ENCODE peak calls at places on chromosomes 11 and 22, in six cellular contexts. M, I, K, R, W and B are unnamed samples.

GRCh38 chr22:38460367-38460952 is 5.5 kb upstream of the KCNJ4 start:
- DNase-seq in M (no peak), I (no peak), K (no peak), R (no peak), W (no peak), B (no peak)

GRCh38 chr11:85823816-85824215 is 12.9 kb upstream of the SYTL2 start:
- DNase-seq in M (no peak), I (no peak), K (no peak), R (no peak), W (peak), B (no peak)

GRCh38 chr11:83195176-83195531 is 1.6 kb downstream of the ANKRD42 start:
- DNase-seq in M (no peak), I (no peak), K (no peak), R (no peak), W (no peak), B (no peak)

GRCh38 chr11:70341881-70342429 is 56.4 kb upstream of the CTTN start:
- DNase-seq in M (no peak), I (no peak), K (no peak), R (no peak), W (no peak), B (no peak)

GRCh38 chr22:39242809-39243442 is 1.9 kb downstream of the PDGFB start:
- DNase-seq in M (peak), I (no peak), K (peak), R (no peak), W (no peak), B (no peak)

GRCh38 chr11:93537767-93538261 is 5.4 kb downstream of the SMCO4 start:
- DNase-seq in M (no peak), I (no peak), K (peak), R (peak), W (peak), B (no peak)

GRCh38 chr11:79353706-79354105 is 87.1 kb downstream of the TENM4 start:
- DNase-seq in M (no peak), I (no peak), K (no peak), R (no peak), W (peak), B (no peak)

GRCh38 chr11:13209379-13209778 is 68.2 kb upstream of the BMAL1 start:
- DNase-seq in M (no peak), I (no peak), K (no peak), R (no peak), W (no peak), B (no peak)

GRCh38 chr11:124762624-124763155 is 600 bp upstream of the ESAM start:
- DNase-seq in M (no peak), I (no peak), K (peak), R (no peak), W (no peak), B (no peak)

GRCh38 chr11:131897976-131898375 is 527.6 kb downstream of the NTM start:
- DNase-seq in M (no peak), I (no peak), K (no peak), R (no peak), W (no peak), B (no peak)

GRCh38 chr11:112265659-112266409 is 5.2 kb upstream of the PLET1 start:
- DNase-seq in M (no peak), I (no peak), K (no peak), R (peak), W (no peak), B (no peak)

GRCh38 chr11:88357323-88358039 is 19.9 kb upstream of the CTSC start:
- DNase-seq in M (peak), I (no peak), K (no peak), R (no peak), W (peak), B (no peak)

GRCh38 chr11:95487391-95487790 is 256.4 kb upstream of the SESN3 start:
- DNase-seq in M (no peak), I (no peak), K (no peak), R (no peak), W (no peak), B (no peak)

GRCh38 chr22:36873614-36874308 is 13.0 kb downstream of the NCF4 start:
- DNase-seq in M (peak), I (no peak), K (peak), R (peak), W (peak), B (peak)

GRCh38 chr11:44348721-44349120 is 38.8 kb upstream of the ALX4 start:
- DNase-seq in M (no peak), I (no peak), K (no peak), R (no peak), W (no peak), B (no peak)

GRCh38 chr11:44509291-44509690 is 56.2 kb upstream of the CD82 start:
- DNase-seq in M (no peak), I (no peak), K (no peak), R (no peak), W (no peak), B (no peak)

GRCh38 chr11:67352546-67353316 is 615 bp downstream of the POLD4 start:
- DNase-seq in M (peak), I (no peak), K (no peak), R (peak), W (no peak), B (no peak)

GRCh38 chr11:68498313-68498712 is 37.8 kb downstream of the PPP6R3 start:
- DNase-seq in M (no peak), I (no peak), K (peak), R (no peak), W (no peak), B (no peak)

GRCh38 chr11:34223021-34223813 is 117.8 kb downstream of the NAT10 start:
- DNase-seq in M (no peak), I (no peak), K (peak), R (peak), W (peak), B (peak)

GRCh38 chr22:46057762-46058420 is 80.9 kb upstream of the WNT7B start:
- DNase-seq in M (no peak), I (peak), K (peak), R (peak), W (peak), B (no peak)

GRCh38 chr11:8913961-8914660 is 3.1 kb downstream of the AKIP1 start:
- DNase-seq in M (no peak), I (no peak), K (peak), R (peak), W (peak), B (no peak)

GRCh38 chr11:78993800-78994430 is 419.3 kb upstream of the NARS2 start:
- DNase-seq in M (no peak), I (no peak), K (no peak), R (no peak), W (peak), B (no peak)

GRCh38 chr11:119591836-119592310 is 137.1 kb downstream of the NECTIN1 start:
- DNase-seq in M (peak), I (no peak), K (no peak), R (no peak), W (no peak), B (no peak)

GRCh38 chr11:2474059-2474901 is 29.5 kb downstream of the KCNQ1 start:
- DNase-seq in M (no peak), I (peak), K (peak), R (no peak), W (no peak), B (no peak)

GRCh38 chr11:121814962-121815361 is 301.1 kb downstream of the BLID start:
- DNase-seq in M (no peak), I (no peak), K (no peak), R (no peak), W (no peak), B (no peak)
- TF ChIP-seq CTCF in M (no peak), I (no peak), K (no peak), R (no peak), W (no peak), B (no peak)

DNA sequence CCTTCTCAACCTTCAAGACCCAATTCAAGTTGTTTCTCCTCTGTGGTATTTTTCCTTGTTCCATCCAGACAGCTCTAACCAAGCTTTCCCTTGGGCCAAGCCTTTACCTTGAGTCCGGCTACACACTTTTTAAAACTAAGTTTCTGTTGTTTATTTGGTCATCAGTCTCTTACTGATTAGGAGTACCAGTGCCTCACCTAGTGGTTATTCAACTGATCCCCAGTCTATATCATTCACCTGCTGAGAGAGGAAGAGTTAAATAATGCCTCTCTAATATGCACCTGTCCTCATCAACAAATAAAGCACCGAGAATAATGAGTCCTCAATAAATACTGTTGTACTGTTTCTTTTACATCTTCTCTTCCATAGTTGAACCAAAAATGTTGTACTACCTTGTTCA is 160.8 kb downstream of the MSANTD4 start:
- DNase-seq in M (no peak), I (no peak), K (no peak), R (no peak), W (peak), B (no peak)
- TF ChIP-seq CTCF in M (peak), I (no peak), K (no peak), R (no peak), W (no peak), B (no peak)

GRCh38 chr11:107756553-107756952 is 44.7 kb upstream of the SLN start:
- DNase-seq in M (no peak), I (no peak), K (no peak), R (no peak), W (no peak), B (no peak)

GRCh38 chr11:107752954-107753822 is 41.3 kb upstream of the SLN start:
- DNase-seq in M (no peak), I (no peak), K (no peak), R (no peak), W (no peak), B (no peak)

GRCh38 chr11:107752508-107752907 is 40.7 kb upstream of the SLN start:
- DNase-seq in M (no peak), I (no peak), K (no peak), R (no peak), W (no peak), B (no peak)

GRCh38 chr11:107757661-107758060 is 45.8 kb upstream of the SLN start:
- DNase-seq in M (no peak), I (no peak), K (no peak), R (no peak), W (no peak), B (no peak)
- TF ChIP-seq CTCF in M (no peak), I (no peak), K (no peak), R (no peak), W (no peak), B (no peak)

GRCh38 chr22:47266329-47266728 is 503.9 kb downstream of the TBC1D22A start:
- DNase-seq in M (no peak), I (no peak), K (no peak), R (no peak), W (no peak), B (no peak)
- TF ChIP-seq CTCF in M (no peak), I (no peak), K (no peak), R (no peak), W (no peak), B (no peak)

GRCh38 chr11:837189-837989 is 4.6 kb downstream of the CD151 start:
- DNase-seq in M (no peak), I (no peak), K (no peak), R (no peak), W (no peak), B (no peak)

GRCh38 chr11:837990-838307 is 4.4 kb downstream of the POLR2L start:
- DNase-seq in M (no peak), I (no peak), K (no peak), R (no peak), W (no peak), B (no peak)

GRCh38 chr11:839875-840617 is 2.3 kb downstream of the POLR2L start:
- DNase-seq in M (no peak), I (no peak), K (no peak), R (no peak), W (no peak), B (no peak)

GRCh38 chr11:839280-839623 is 3.1 kb downstream of the POLR2L start:
- DNase-seq in M (no peak), I (no peak), K (no peak), R (no peak), W (no peak), B (no peak)

GRCh38 chr11:838441-839279 is 3.7 kb downstream of the POLR2L start:
- DNase-seq in M (no peak), I (no peak), K (peak), R (no peak), W (no peak), B (no peak)
- TF ChIP-seq CTCF in M (no peak), I (no peak), K (no peak), R (no peak), W (no peak), B (peak)

DNA sequence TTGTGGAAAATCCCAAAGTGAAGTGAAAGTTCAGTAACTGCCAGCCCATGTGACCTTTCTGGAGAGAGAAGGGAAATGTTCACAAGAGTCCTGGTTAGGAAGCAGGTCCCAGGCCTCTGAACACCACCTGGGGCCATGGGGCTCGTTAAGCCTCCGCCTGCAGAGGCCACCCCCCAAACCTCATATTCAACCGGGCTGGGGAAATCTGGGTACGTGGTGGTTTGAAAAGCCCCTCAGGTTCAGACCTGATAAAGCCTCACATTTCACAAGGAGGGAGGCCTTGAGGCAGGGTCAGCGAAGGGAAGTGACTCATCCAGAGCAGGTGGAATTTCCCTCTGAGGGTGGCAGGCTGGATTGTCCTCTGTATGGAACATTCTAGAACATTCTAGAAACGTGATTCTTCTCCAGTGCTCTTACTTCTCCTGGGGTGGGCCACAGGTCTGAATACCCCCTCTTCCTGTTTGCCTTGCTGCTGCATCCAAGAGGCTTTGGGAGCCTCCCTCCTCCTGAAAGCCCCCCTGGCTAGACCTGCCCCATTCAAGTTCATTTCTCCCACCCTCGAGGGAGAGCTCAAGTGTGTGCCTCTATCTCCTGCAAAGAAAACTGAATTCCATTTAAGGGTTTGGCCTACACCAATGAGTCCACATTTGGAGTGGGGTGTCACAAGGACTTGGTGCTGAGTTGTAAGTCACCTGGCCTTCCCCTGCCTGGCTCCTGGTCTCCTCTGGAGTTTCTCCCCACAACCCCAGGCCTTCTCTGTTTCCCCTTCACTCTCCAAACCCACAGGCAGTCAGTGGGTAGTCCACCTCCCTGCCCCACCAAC is 6.3 kb downstream of the FXYD2 start:
- DNase-seq in M (no peak), I (no peak), K (peak), R (no peak), W (peak), B (no peak)
- TF ChIP-seq CTCF in M (peak), I (no peak), K (no peak), R (no peak), W (no peak), B (no peak)

DNA sequence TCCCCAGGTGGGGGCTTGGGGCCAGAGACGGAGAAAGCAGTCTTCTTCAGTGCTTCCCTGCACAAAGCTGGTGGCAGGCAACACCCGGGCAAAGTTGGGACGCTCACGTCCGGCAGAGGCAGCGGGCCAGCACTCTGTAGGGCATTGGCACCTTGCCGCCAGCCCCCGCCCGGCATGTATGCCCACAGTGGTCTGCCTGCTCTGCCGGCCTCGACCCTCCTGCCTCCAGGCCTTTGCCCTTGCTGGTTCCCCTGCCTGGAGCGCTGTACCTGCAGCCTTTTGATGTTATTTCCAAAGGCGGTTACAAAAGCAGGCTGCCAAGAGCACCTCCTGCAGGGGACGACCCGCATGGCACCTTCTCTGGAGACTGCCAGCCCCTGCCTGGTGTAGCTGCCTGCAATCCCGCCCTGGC is 56.5 kb upstream of the SHISAL1 start:
- DNase-seq in M (no peak), I (no peak), K (no peak), R (no peak), W (no peak), B (no peak)
- TF ChIP-seq CTCF in M (peak), I (no peak), K (no peak), R (no peak), W (no peak), B (no peak)

GRCh38 chr11:76911415-76911808 is 50.7 kb downstream of the ACER3 start:
- DNase-seq in M (no peak), I (no peak), K (no peak), R (no peak), W (no peak), B (no peak)
- TF ChIP-seq CTCF in M (no peak), I (no peak), K (no peak), R (no peak), W (no peak), B (no peak)

DNA sequence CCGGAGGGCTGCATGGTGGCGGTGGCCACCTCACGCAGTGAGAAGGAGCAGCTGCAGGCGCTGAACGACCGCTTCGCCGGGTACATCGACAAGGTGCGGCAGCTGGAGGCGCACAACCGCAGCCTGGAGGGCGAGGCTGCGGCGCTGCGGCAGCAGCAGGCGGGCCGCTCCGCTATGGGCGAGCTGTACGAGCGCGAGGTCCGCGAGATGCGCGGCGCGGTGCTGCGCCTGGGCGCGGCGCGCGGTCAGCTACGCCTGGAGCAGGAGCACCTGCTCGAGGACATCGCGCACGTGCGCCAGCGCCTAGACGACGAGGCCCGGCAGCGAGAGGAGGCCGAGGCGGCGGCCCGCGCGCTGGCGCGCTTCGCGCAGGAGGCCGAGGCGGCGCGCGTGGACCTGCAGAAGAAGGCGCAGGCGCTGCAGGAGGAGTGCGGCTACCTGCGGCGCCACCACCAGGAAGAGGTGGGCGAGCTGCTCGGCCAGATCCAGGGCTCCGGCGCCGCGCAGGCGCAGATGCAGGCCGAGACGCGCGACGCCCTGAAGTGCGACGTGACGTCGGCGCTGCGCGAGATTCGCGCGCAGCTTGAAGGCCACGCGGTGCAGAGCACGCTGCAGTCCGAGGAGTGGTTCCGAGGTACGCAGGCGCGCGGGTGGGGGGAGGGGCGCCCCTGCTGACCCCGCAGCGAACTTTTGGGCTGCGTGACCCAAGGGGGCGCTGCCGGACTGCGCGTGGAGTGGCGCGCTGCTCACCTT is 670 bp downstream of the NEFH start:
- DNase-seq in M (peak), I (no peak), K (no peak), R (no peak), W (peak), B (no peak)
- TF ChIP-seq CTCF in M (no peak), I (no peak), K (no peak), R (no peak), W (no peak), B (no peak)

DNA sequence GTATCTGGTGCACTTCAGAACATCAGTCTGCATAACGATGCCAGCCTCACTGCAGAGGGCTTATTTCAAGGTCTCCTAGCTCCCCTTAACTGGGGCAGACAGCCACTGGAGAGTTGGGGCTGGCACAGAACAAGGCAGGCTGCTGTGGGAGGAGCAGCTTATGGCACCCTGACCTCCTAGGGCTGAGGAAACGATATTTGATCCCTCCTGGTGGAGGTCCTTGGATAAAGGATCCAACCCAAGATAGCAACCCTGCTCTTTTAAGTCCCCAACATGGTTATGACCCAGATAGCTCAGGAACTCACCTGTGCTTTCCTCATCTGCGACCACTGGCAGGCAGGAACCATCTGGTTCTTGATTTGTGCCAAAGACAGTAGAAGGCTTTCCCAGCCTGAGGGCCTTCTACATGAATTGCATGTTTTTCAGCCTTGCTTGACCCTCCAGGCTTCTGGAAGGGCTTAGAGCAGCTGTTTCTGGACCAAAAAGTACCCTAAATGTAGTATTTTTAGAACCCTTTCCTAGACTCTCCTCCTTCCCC is 2.8 kb downstream of the TMEM109 start:
- DNase-seq in M (no peak), I (no peak), K (no peak), R (no peak), W (no peak), B (no peak)
- TF ChIP-seq CTCF in M (no peak), I (no peak), K (no peak), R (no peak), W (no peak), B (no peak)